ENCODE peak calls at places on chromosomes 7 and 10, in eight cellular contexts. One of them, this sample, is unnamed.

GRCh38 chr7:28986723-28987122 is 28.6 kb upstream of the TRIL start:
- DNase-seq in posterior vena cava: no peak
- DNase-seq in CD4-positive, alpha-beta memory T cell: no peak
- DNase-seq in activated T-helper 1 cell treated with anti-CD3 and anti-CD28 coated beads, Interleukin-12 subunit alpha, Interleukin-12 subunit beta, Interleukin-2, Interleukin-4 antibody, amounts not matched to agents 30 ng/mL and 10 ng/mL and 1 ng/mL, durations not matched to agents 14 hours and 24 hours and 36 hours: no peak
- DNase-seq in HS-5: no peak
- DNase-seq in SK-N-DZ: no peak
- DNase-seq in astrocyte: peak; percentile 80
- DNase-seq in cardiac muscle cell: no peak
- DNase-seq in this sample: peak; percentile 52

GRCh38 chr7:21104124-21104500 is 317.4 kb upstream of the SP8 start:
- DNase-seq in HS-5: no peak
- DNase-seq in activated T-helper 1 cell treated with anti-CD3 and anti-CD28 coated beads, Interleukin-12 subunit alpha, Interleukin-12 subunit beta, Interleukin-2, Interleukin-4 antibody, amounts not matched to agents 30 ng/mL and 10 ng/mL and 1 ng/mL, durations not matched to agents 14 hours and 24 hours and 36 hours: no peak
- DNase-seq in SK-N-DZ: no peak
- DNase-seq in cardiac muscle cell: no peak
- DNase-seq in posterior vena cava: no peak
- DNase-seq in astrocyte: no peak
- DNase-seq in CD4-positive, alpha-beta memory T cell: no peak
- DNase-seq in this sample: no peak

GRCh38 chr7:83130191-83130590 is 32.5 kb downstream of the PCLO start:
- DNase-seq in activated T-helper 1 cell treated with anti-CD3 and anti-CD28 coated beads, Interleukin-12 subunit alpha, Interleukin-12 subunit beta, Interleukin-2, Interleukin-4 antibody, amounts not matched to agents 30 ng/mL and 10 ng/mL and 1 ng/mL, durations not matched to agents 14 hours and 24 hours and 36 hours: no peak
- DNase-seq in SK-N-DZ: no peak
- DNase-seq in HS-5: no peak
- DNase-seq in posterior vena cava: no peak
- DNase-seq in cardiac muscle cell: no peak
- DNase-seq in astrocyte: no peak
- DNase-seq in CD4-positive, alpha-beta memory T cell: no peak
- DNase-seq in this sample: no peak

GRCh38 chr7:143214789-143215679 is 6.8 kb upstream of the TAS2R40 start:
- DNase-seq in HS-5: peak; percentile 55
- DNase-seq in posterior vena cava: no peak
- DNase-seq in SK-N-DZ: peak; percentile 85
- DNase-seq in cardiac muscle cell: peak; percentile 89
- DNase-seq in astrocyte: peak; percentile 63
- DNase-seq in CD4-positive, alpha-beta memory T cell: peak; percentile 79
- DNase-seq in activated T-helper 1 cell treated with anti-CD3 and anti-CD28 coated beads, Interleukin-12 subunit alpha, Interleukin-12 subunit beta, Interleukin-2, Interleukin-4 antibody, amounts not matched to agents 30 ng/mL and 10 ng/mL and 1 ng/mL, durations not matched to agents 14 hours and 24 hours and 36 hours: peak; percentile 57
- DNase-seq in this sample: peak; percentile 71

GRCh38 chr7:5212633-5213285 is 22.7 kb downstream of the WIPI2 start:
- DNase-seq in posterior vena cava: peak; percentile 56
- DNase-seq in HS-5: no peak
- DNase-seq in activated T-helper 1 cell treated with anti-CD3 and anti-CD28 coated beads, Interleukin-12 subunit alpha, Interleukin-12 subunit beta, Interleukin-2, Interleukin-4 antibody, amounts not matched to agents 30 ng/mL and 10 ng/mL and 1 ng/mL, durations not matched to agents 14 hours and 24 hours and 36 hours: no peak
- DNase-seq in SK-N-DZ: no peak
- DNase-seq in CD4-positive, alpha-beta memory T cell: no peak
- DNase-seq in astrocyte: no peak
- DNase-seq in cardiac muscle cell: no peak
- DNase-seq in this sample: no peak

GRCh38 chr10:28793482-28793881 is 116.2 kb downstream of the BAMBI start:
- DNase-seq in cardiac muscle cell: no peak
- DNase-seq in SK-N-DZ: no peak
- DNase-seq in activated T-helper 1 cell treated with anti-CD3 and anti-CD28 coated beads, Interleukin-12 subunit alpha, Interleukin-12 subunit beta, Interleukin-2, Interleukin-4 antibody, amounts not matched to agents 30 ng/mL and 10 ng/mL and 1 ng/mL, durations not matched to agents 14 hours and 24 hours and 36 hours: no peak
- DNase-seq in posterior vena cava: no peak
- DNase-seq in HS-5: no peak
- DNase-seq in CD4-positive, alpha-beta memory T cell: no peak
- DNase-seq in astrocyte: no peak
- DNase-seq in this sample: no peak

GRCh38 chr10:78452782-78453181 is 419.1 kb downstream of the RPS24 start:
- DNase-seq in CD4-positive, alpha-beta memory T cell: no peak
- DNase-seq in posterior vena cava: peak; percentile 35
- DNase-seq in cardiac muscle cell: no peak
- DNase-seq in activated T-helper 1 cell treated with anti-CD3 and anti-CD28 coated beads, Interleukin-12 subunit alpha, Interleukin-12 subunit beta, Interleukin-2, Interleukin-4 antibody, amounts not matched to agents 30 ng/mL and 10 ng/mL and 1 ng/mL, durations not matched to agents 14 hours and 24 hours and 36 hours: no peak
- DNase-seq in HS-5: no peak
- DNase-seq in SK-N-DZ: no peak
- DNase-seq in astrocyte: no peak
- DNase-seq in this sample: no peak

GRCh38 chr7:129263168-129263567 is 38.3 kb downstream of the AHCYL2 start:
- DNase-seq in HS-5: no peak
- DNase-seq in astrocyte: no peak
- DNase-seq in cardiac muscle cell: no peak
- DNase-seq in activated T-helper 1 cell treated with anti-CD3 and anti-CD28 coated beads, Interleukin-12 subunit alpha, Interleukin-12 subunit beta, Interleukin-2, Interleukin-4 antibody, amounts not matched to agents 30 ng/mL and 10 ng/mL and 1 ng/mL, durations not matched to agents 14 hours and 24 hours and 36 hours: no peak
- DNase-seq in SK-N-DZ: no peak
- DNase-seq in CD4-positive, alpha-beta memory T cell: no peak
- DNase-seq in posterior vena cava: no peak
- DNase-seq in this sample: no peak

GRCh38 chr7:12865593-12865992 is 178.2 kb downstream of the ARL4A start:
- DNase-seq in posterior vena cava: no peak
- DNase-seq in HS-5: no peak
- DNase-seq in cardiac muscle cell: no peak
- DNase-seq in activated T-helper 1 cell treated with anti-CD3 and anti-CD28 coated beads, Interleukin-12 subunit alpha, Interleukin-12 subunit beta, Interleukin-2, Interleukin-4 antibody, amounts not matched to agents 30 ng/mL and 10 ng/mL and 1 ng/mL, durations not matched to agents 14 hours and 24 hours and 36 hours: no peak
- DNase-seq in CD4-positive, alpha-beta memory T cell: no peak
- DNase-seq in astrocyte: no peak
- DNase-seq in SK-N-DZ: no peak
- DNase-seq in this sample: no peak